ENCODE peak calls at places on chromosomes 6 and 20, in six cellular contexts. One of them, this sample, is unnamed.
A peak's percentile ranks its signal among the peaks of the same experiment; 100 is the strongest.

GRCh38 chr20:61271273-61272221 is 19.5 kb downstream of the CDH4 start:
- DNase-seq in heart left ventricle: no peak
- DNase-seq in AG04450: no peak
- DNase-seq in GM06990: no peak
- DNase-seq in HFF-Myc: no peak
- DNase-seq in A549: no peak
- DNase-seq in this sample: no peak

GRCh38 chr6:138987643-138988468 is at the start of gene REPS1:
- DNase-seq in heart left ventricle: peak; percentile 95
- DNase-seq in GM06990: peak; percentile 92
- DNase-seq in A549: peak; percentile 69
- DNase-seq in AG04450: peak; percentile 61
- DNase-seq in HFF-Myc: peak; percentile 57
- DNase-seq in this sample: peak; percentile 50

GRCh38 chr6:143027058-143027457 is 33.6 kb upstream of the AIG1 start:
- DNase-seq in heart left ventricle: no peak
- DNase-seq in AG04450: no peak
- DNase-seq in A549: no peak
- DNase-seq in GM06990: no peak
- DNase-seq in HFF-Myc: no peak
- DNase-seq in this sample: no peak

GRCh38 chr6:8013763-8014162 is 50.4 kb downstream of the BLOC1S5 start:
- DNase-seq in HFF-Myc: no peak
- DNase-seq in A549: no peak
- DNase-seq in heart left ventricle: no peak
- DNase-seq in GM06990: no peak
- DNase-seq in AG04450: no peak
- DNase-seq in this sample: no peak

GRCh38 chr6:129671442-129672344 is 38.3 kb downstream of the ARHGAP18 start:
- DNase-seq in AG04450: no peak
- DNase-seq in A549: no peak
- DNase-seq in heart left ventricle: no peak
- DNase-seq in GM06990: peak; percentile 65
- DNase-seq in HFF-Myc: no peak
- DNase-seq in this sample: no peak

GRCh38 chr6:150627601-150628012 is 27.9 kb downstream of the PLEKHG1 start:
- DNase-seq in GM06990: no peak
- DNase-seq in heart left ventricle: no peak
- DNase-seq in A549: no peak
- DNase-seq in HFF-Myc: peak; percentile 97
- DNase-seq in AG04450: no peak
- DNase-seq in this sample: no peak

GRCh38 chr6:110098511-110099116 is 80.9 kb downstream of the WASF1 start:
- DNase-seq in AG04450: no peak
- DNase-seq in GM06990: no peak
- DNase-seq in HFF-Myc: no peak
- DNase-seq in A549: no peak
- DNase-seq in heart left ventricle: no peak
- DNase-seq in this sample: no peak

GRCh38 chr6:78910611-78911134 is 43.3 kb downstream of the IRAK1BP1 start:
- DNase-seq in GM06990: peak; percentile 37
- DNase-seq in AG04450: no peak
- DNase-seq in HFF-Myc: no peak
- DNase-seq in A549: no peak
- DNase-seq in heart left ventricle: peak; percentile 69
- DNase-seq in this sample: no peak

GRCh38 chr6:34182751-34183531 is 37.1 kb upstream of the GRM4 start:
- DNase-seq in heart left ventricle: no peak
- DNase-seq in AG04450: no peak
- DNase-seq in A549: no peak
- DNase-seq in GM06990: peak; percentile 77
- DNase-seq in HFF-Myc: no peak
- DNase-seq in this sample: no peak

GRCh38 chr6:44285552-44286284 is 15.5 kb downstream of the TMEM151B start:
- DNase-seq in HFF-Myc: no peak
- DNase-seq in heart left ventricle: no peak
- DNase-seq in A549: no peak
- DNase-seq in GM06990: no peak
- DNase-seq in AG04450: no peak
- DNase-seq in this sample: no peak

GRCh38 chr6:128657181-128657580 is 136.8 kb upstream of the PTPRK start:
- DNase-seq in GM06990: peak; percentile 22
- DNase-seq in HFF-Myc: no peak
- DNase-seq in heart left ventricle: no peak
- DNase-seq in A549: no peak
- DNase-seq in AG04450: no peak
- DNase-seq in this sample: no peak

GRCh38 chr6:128663238-128663637 is 142.8 kb upstream of the PTPRK start:
- DNase-seq in heart left ventricle: no peak
- DNase-seq in AG04450: no peak
- DNase-seq in HFF-Myc: no peak
- DNase-seq in A549: no peak
- DNase-seq in GM06990: no peak
- DNase-seq in this sample: no peak

GRCh38 chr6:128655978-128656498 is 135.6 kb upstream of the PTPRK start:
- DNase-seq in A549: peak; percentile 25
- DNase-seq in HFF-Myc: peak; percentile 67
- DNase-seq in AG04450: peak; percentile 33
- DNase-seq in GM06990: peak; percentile 65
- DNase-seq in heart left ventricle: no peak
- DNase-seq in this sample: no peak

GRCh38 chr6:128659878-128660622 is 139.7 kb upstream of the PTPRK start:
- DNase-seq in GM06990: no peak
- DNase-seq in AG04450: no peak
- DNase-seq in HFF-Myc: no peak
- DNase-seq in A549: no peak
- DNase-seq in heart left ventricle: no peak
- DNase-seq in this sample: no peak
- H3K4me3 ChIP-seq in GM06990: no peak overlapping the region
- H3K4me3 ChIP-seq in AG04450: no peak overlapping the region
- H3K4me3 ChIP-seq in HFF-Myc: no peak overlapping the region
- H3K4me3 ChIP-seq in A549: no peak overlapping the region
- H3K4me3 ChIP-seq in heart left ventricle: peak overlapping the region; percentile 13
- H3K4me3 ChIP-seq in this sample: no peak overlapping the region

GRCh38 chr20:3980260-3981131 is 34.9 kb downstream of the RNF24 start:
- DNase-seq in A549: peak; percentile 59
- DNase-seq in HFF-Myc: no peak
- DNase-seq in heart left ventricle: no peak
- DNase-seq in GM06990: peak; percentile 11
- DNase-seq in AG04450: peak; percentile 4
- DNase-seq in this sample: no peak
- H3K4me3 ChIP-seq in A549: peak overlapping the region; percentile 36
- H3K4me3 ChIP-seq in HFF-Myc: peak overlapping the region; percentile 6
- H3K4me3 ChIP-seq in heart left ventricle: peak overlapping the region; percentile 30
- H3K4me3 ChIP-seq in GM06990: peak overlapping the region; percentile 49
- H3K4me3 ChIP-seq in AG04450: peak overlapping the region; percentile 39
- H3K4me3 ChIP-seq in this sample: no peak overlapping the region

GRCh38 chr6:132404736-132405135 is 3.5 kb upstream of the MOXD1 start:
- DNase-seq in HFF-Myc: no peak
- DNase-seq in A549: no peak
- DNase-seq in GM06990: no peak
- DNase-seq in AG04450: no peak
- DNase-seq in heart left ventricle: no peak
- DNase-seq in this sample: no peak
- H3K4me3 ChIP-seq in HFF-Myc: no peak overlapping the region
- H3K4me3 ChIP-seq in A549: no peak overlapping the region
- H3K4me3 ChIP-seq in GM06990: peak overlapping the region; percentile 37
- H3K4me3 ChIP-seq in AG04450: no peak overlapping the region
- H3K4me3 ChIP-seq in heart left ventricle: no peak overlapping the region
- H3K4me3 ChIP-seq in this sample: no peak overlapping the region

GRCh38 chr6:11380549-11380948 is 148.1 kb upstream of the NEDD9 start:
- DNase-seq in AG04450: no peak
- DNase-seq in heart left ventricle: no peak
- DNase-seq in HFF-Myc: no peak
- DNase-seq in A549: no peak
- DNase-seq in GM06990: no peak
- DNase-seq in this sample: no peak
- H3K4me3 ChIP-seq in AG04450: no peak overlapping the region
- H3K4me3 ChIP-seq in heart left ventricle: no peak overlapping the region
- H3K4me3 ChIP-seq in HFF-Myc: no peak overlapping the region
- H3K4me3 ChIP-seq in A549: no peak overlapping the region
- H3K4me3 ChIP-seq in GM06990: peak overlapping the region; percentile 75
- H3K4me3 ChIP-seq in this sample: no peak overlapping the region

DNA sequence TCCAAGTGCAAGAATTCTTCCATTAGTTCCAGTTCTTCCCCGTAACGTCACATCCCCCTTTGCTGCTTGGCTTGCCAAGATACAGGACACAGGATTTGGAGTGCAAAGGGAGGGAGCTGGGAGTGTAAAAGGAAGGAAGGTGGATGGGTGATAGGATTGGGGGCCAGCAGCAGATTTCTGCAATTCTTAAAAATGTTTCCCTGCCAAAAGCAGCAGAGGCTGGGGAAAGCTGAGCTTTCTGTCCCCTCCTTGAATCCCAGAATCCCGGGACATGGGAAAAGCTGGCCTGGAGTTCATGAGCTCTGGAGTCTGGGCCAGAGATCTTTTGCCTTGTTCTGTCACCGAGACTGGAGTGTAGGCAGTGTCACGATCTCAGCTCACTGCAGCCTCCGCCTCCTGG is 60.0 kb upstream of the EPB41L1 start:
- DNase-seq in AG04450: no peak
- DNase-seq in A549: no peak
- DNase-seq in heart left ventricle: no peak
- DNase-seq in HFF-Myc: no peak
- DNase-seq in GM06990: no peak
- DNase-seq in this sample: no peak
- H3K4me3 ChIP-seq in AG04450: no peak overlapping the region
- H3K4me3 ChIP-seq in A549: peak overlapping the region; percentile 97
- H3K4me3 ChIP-seq in heart left ventricle: peak overlapping the region; percentile 66
- H3K4me3 ChIP-seq in HFF-Myc: no peak overlapping the region
- H3K4me3 ChIP-seq in GM06990: no peak overlapping the region
- H3K4me3 ChIP-seq in this sample: peak overlapping the region; percentile 78

GRCh38 chr20:49318430-49319203 is 40.8 kb upstream of the ZNFX1 start:
- DNase-seq in A549: no peak
- DNase-seq in GM06990: no peak
- DNase-seq in AG04450: no peak
- DNase-seq in heart left ventricle: no peak
- DNase-seq in HFF-Myc: no peak
- DNase-seq in this sample: no peak
- H3K4me3 ChIP-seq in A549: peak overlapping the region; percentile 44
- H3K4me3 ChIP-seq in GM06990: no peak overlapping the region
- H3K4me3 ChIP-seq in AG04450: no peak overlapping the region
- H3K4me3 ChIP-seq in heart left ventricle: peak overlapping the region; percentile 14
- H3K4me3 ChIP-seq in HFF-Myc: no peak overlapping the region
- H3K4me3 ChIP-seq in this sample: no peak overlapping the region

DNA sequence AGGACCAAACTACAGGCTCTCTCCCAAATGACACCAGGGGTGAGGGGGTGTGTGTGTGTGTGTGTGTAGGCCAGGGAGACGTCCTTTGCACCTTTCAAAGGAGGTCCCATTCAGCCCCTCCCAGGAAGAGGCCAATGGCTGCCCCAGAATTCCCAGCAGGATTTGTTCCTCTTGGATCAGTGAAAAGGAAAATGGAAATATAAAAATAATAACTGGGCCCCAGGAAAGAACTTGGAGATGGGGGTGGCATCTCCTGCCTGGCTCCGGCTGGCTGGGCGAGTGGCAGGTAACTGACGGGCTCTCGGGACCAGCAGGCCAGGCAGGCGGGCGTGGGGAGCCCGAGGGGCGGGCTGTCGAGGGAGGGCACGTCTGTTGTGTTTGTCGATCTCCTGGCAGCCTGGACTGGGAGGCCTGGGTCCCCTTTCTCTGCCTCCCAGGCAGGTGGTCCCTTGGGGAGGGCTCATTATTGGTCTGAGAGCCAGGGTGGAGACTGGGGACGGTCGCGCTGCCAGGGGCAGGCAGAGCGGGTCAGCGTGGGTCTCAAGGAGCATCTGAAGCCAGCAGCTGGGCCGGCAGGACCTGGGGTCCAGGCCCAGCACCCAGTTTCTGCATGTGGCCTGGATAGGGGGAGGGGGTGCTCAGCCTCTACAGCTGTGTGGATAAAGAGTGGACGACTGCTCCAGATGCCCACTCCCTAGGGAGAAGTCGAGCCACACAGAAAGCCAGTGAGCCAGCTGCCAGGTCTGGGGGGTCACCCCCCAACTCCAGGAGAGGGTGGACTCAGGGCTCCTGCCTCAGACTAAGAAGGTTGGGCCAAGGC is 3.1 kb downstream of the NOL4L start:
- DNase-seq in AG04450: no peak
- DNase-seq in GM06990: no peak
- DNase-seq in heart left ventricle: no peak
- DNase-seq in HFF-Myc: no peak
- DNase-seq in A549: no peak
- DNase-seq in this sample: no peak
- H3K4me3 ChIP-seq in AG04450: no peak overlapping the region
- H3K4me3 ChIP-seq in GM06990: no peak overlapping the region
- H3K4me3 ChIP-seq in heart left ventricle: no peak overlapping the region
- H3K4me3 ChIP-seq in HFF-Myc: no peak overlapping the region
- H3K4me3 ChIP-seq in A549: no peak overlapping the region
- H3K4me3 ChIP-seq in this sample: no peak overlapping the region

DNA sequence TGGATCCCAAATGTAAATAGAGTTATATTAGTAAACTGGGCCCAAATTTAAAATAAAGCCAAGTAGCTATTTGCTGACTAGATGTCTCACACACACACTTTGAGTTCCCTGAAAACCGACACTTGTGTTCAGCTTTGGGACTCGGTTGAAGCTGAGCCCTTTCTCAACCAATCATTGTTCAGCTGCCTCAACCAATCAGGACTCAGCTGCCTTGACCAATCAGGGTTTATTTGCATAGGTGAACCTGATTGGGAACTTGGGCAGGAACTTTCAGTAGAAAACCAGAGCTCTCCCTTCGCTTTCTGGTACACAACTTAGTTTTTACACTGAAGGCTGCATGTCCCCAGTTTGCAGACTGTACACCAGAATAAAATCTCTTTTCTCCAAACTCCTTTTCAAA is 301.7 kb downstream of the FOXA2 start:
- DNase-seq in A549: no peak
- DNase-seq in HFF-Myc: no peak
- DNase-seq in AG04450: no peak
- DNase-seq in GM06990: no peak
- DNase-seq in heart left ventricle: no peak
- DNase-seq in this sample: no peak
- H3K4me3 ChIP-seq in A549: no peak overlapping the region
- H3K4me3 ChIP-seq in HFF-Myc: no peak overlapping the region
- H3K4me3 ChIP-seq in AG04450: no peak overlapping the region
- H3K4me3 ChIP-seq in GM06990: no peak overlapping the region
- H3K4me3 ChIP-seq in heart left ventricle: no peak overlapping the region
- H3K4me3 ChIP-seq in this sample: no peak overlapping the region

This sample was measured in LNCaP clone FGC.